ENCODE peak calls at places on chromosomes 12 and 14, in ten cellular contexts. H is EL, O is NCI-H1436 treated with DMSO at 0.1 percent for 48 hours, I is GM20000, X is iPS-NIHi11, Z is left cardiac atrium, R is NCI-H146, N is T-helper 2 cell, E is fibroblast of gingiva, W is NCI-H2107. Q is an unnamed sample.

GRCh38 chr12:92363295-92364146 is 217.9 kb upstream of the BTG1 start:
- DNase-seq in N (no peak), O (no peak), R (peak), X (no peak), H (peak), E (peak), Z (peak), I (peak), W (no peak), Q (peak)

GRCh38 chr14:91418387-91419043 is 895 bp upstream of the CCDC88C start:
- DNase-seq in H (peak), R (peak), E (peak), N (peak), Z (peak), I (peak), O (no peak), W (peak), X (peak), Q (peak)

GRCh38 chr14:69886843-69887242 is 7.6 kb downstream of the SMOC1 start:
- DNase-seq in E (peak), Z (no peak), W (no peak), X (no peak), N (no peak), R (no peak), I (no peak), O (no peak), H (no peak), Q (no peak)

GRCh38 chr14:103101964-103102688 is 7.6 kb downstream of the EXOC3L4 start:
- DNase-seq in N (no peak), Z (peak), X (peak), H (no peak), R (no peak), W (no peak), E (no peak), I (no peak), O (no peak), Q (peak)

GRCh38 chr12:19719650-19720049 is 280.4 kb downstream of the AEBP2 start:
- DNase-seq in O (no peak), W (no peak), N (no peak), X (no peak), E (no peak), H (no peak), R (no peak), I (no peak), Z (no peak), Q (no peak)

GRCh38 chr12:132908145-132909029 is 21.0 kb upstream of the CHFR start:
- DNase-seq in X (peak), Z (peak), I (peak), E (peak), H (peak), R (peak), N (peak), O (peak), W (peak), Q (peak)

GRCh38 chr12:112091563-112091962 is 17.0 kb downstream of the NAA25 start:
- DNase-seq in E (no peak), Z (no peak), H (no peak), I (no peak), X (no peak), R (no peak), O (no peak), N (no peak), W (no peak), Q (no peak)

GRCh38 chr14:61460853-61461611 is 139.7 kb downstream of the PRKCH start:
- DNase-seq in O (no peak), N (no peak), I (no peak), E (no peak), W (peak), X (no peak), Z (no peak), R (peak), H (no peak), Q (no peak)

GRCh38 chr12:109952873-109953272 is 43.3 kb downstream of the GIT2 start:
- DNase-seq in X (no peak), H (no peak), Z (no peak), W (no peak), R (no peak), O (no peak), I (no peak), N (no peak), E (no peak), Q (peak)

GRCh38 chr12:107564946-107565345 is 120.7 kb upstream of the PWP1 start:
- DNase-seq in Z (no peak), X (peak), I (no peak), N (no peak), E (no peak), R (peak), O (no peak), H (no peak), W (no peak), Q (no peak)

GRCh38 chr12:83802011-83802410 is 1110.6 kb downstream of the SLC6A15 start:
- DNase-seq in W (no peak), H (no peak), Z (no peak), X (no peak), E (no peak), I (no peak), N (no peak), O (no peak), R (no peak), Q (no peak)

GRCh38 chr14:97411938-97412612 is 614.9 kb downstream of the VRK1 start:
- DNase-seq in H (no peak), N (no peak), E (no peak), I (no peak), W (no peak), O (no peak), Z (no peak), R (no peak), X (peak), Q (no peak)

GRCh38 chr14:46574236-46574970 is 77.2 kb downstream of the RPL10L start:
- DNase-seq in I (no peak), H (no peak), Z (no peak), E (no peak), N (no peak), O (no peak), W (no peak), R (no peak), X (no peak), Q (no peak)

GRCh38 chr14:55448146-55448614 is 7.8 kb upstream of the TBPL2 start:
- DNase-seq in O (no peak), R (no peak), W (no peak), H (peak), I (no peak), Z (peak), N (no peak), E (peak), X (no peak), Q (no peak)

GRCh38 chr12:113906411-113907200 is 59.5 kb downstream of the RBM19 start:
- DNase-seq in W (no peak), Z (no peak), E (no peak), I (no peak), X (no peak), N (no peak), H (no peak), O (no peak), R (no peak), Q (no peak)

GRCh38 chr14:103916636-103917262 is 11.5 kb upstream of the TDRD9 start:
- DNase-seq in I (no peak), O (no peak), H (no peak), E (no peak), W (no peak), R (no peak), N (no peak), X (no peak), Z (no peak), Q (no peak)

GRCh38 chr12:51917041-51917590 is 9.8 kb downstream of the ACVRL1 start:
- DNase-seq in E (no peak), O (no peak), R (no peak), X (no peak), N (no peak), Z (no peak), W (no peak), I (no peak), H (no peak), Q (no peak)

GRCh38 chr12:111218499-111218898 is 150.4 kb downstream of the PHETA1 start:
- DNase-seq in I (no peak), W (no peak), H (no peak), R (no peak), N (no peak), O (no peak), E (no peak), Z (no peak), X (no peak), Q (no peak)

GRCh38 chr12:82682851-82683261 is 3.9 kb upstream of the TMTC2 start:
- DNase-seq in N (no peak), I (no peak), E (peak), R (no peak), H (no peak), Z (no peak), W (no peak), O (no peak), X (no peak), Q (no peak)

GRCh38 chr14:30221546-30221945 is 293.9 kb upstream of the PRKD1 start:
- DNase-seq in R (peak), X (no peak), E (peak), Z (no peak), O (no peak), W (no peak), I (no peak), H (no peak), N (no peak), Q (no peak)

GRCh38 chr12:50825372-50825838 is 17.3 kb upstream of the TMPRSS12 start:
- DNase-seq in I (peak), Z (no peak), E (peak), H (peak), X (peak), O (no peak), N (no peak), R (peak), W (peak), Q (no peak)

GRCh38 chr14:101029668-101030290 is 126.3 kb upstream of the RTL1 start:
- DNase-seq in W (no peak), Z (peak), O (no peak), N (no peak), X (no peak), R (no peak), I (no peak), E (no peak), H (no peak), Q (no peak)

GRCh38 chr12:124626841-124627502 is 59.6 kb upstream of the NCOR2 start:
- DNase-seq in R (no peak), I (no peak), O (no peak), N (no peak), H (no peak), E (peak), Z (peak), W (no peak), X (no peak), Q (peak)

GRCh38 chr14:60331201-60332045 is 82.4 kb downstream of the PPM1A start:
- DNase-seq in R (peak), O (peak), H (peak), W (peak), E (peak), X (peak), N (peak), Z (peak), I (peak), Q (peak)

GRCh38 chr14:68789798-68790655 is 2.8 kb downstream of the ZFP36L1 start:
- DNase-seq in X (no peak), N (no peak), Z (peak), O (no peak), R (no peak), E (peak), W (no peak), H (peak), I (no peak), Q (peak)

GRCh38 chr14:26332966-26333365 is 264.9 kb downstream of the NOVA1 start:
- DNase-seq in R (no peak), Z (no peak), N (no peak), I (no peak), E (no peak), W (no peak), H (no peak), X (no peak), O (no peak), Q (no peak)

GRCh38 chr12:109729837-109730200 is 16.2 kb downstream of the FAM222A start:
- DNase-seq in I (no peak), W (no peak), H (no peak), N (no peak), E (no peak), R (no peak), Z (peak), O (no peak), X (no peak), Q (peak)

GRCh38 chr12:27343255-27344000 is 10.8 kb downstream of the BMAL2 start:
- DNase-seq in R (no peak), E (peak), H (peak), N (no peak), I (no peak), Z (no peak), O (no peak), W (no peak), X (no peak), Q (no peak)

GRCh38 chr12:49057888-49058287 is 2.7 kb downstream of the KMT2D start:
- DNase-seq in W (no peak), Z (no peak), H (peak), N (no peak), X (no peak), I (no peak), O (no peak), E (no peak), R (no peak), Q (no peak)

GRCh38 chr12:1806301-1807106 is 13.9 kb upstream of the LRTM2 start:
- DNase-seq in W (no peak), I (no peak), X (no peak), O (no peak), Z (peak), N (no peak), R (no peak), H (no peak), E (peak), Q (peak)

GRCh38 chr14:85175556-85175955 is 354.4 kb upstream of the FLRT2 start:
- DNase-seq in O (no peak), Z (no peak), E (peak), W (no peak), X (no peak), R (no peak), N (no peak), H (peak), I (no peak), Q (no peak)

GRCh38 chr14:65251213-65251612 is 148.9 kb upstream of the MAX start:
- DNase-seq in R (no peak), N (no peak), H (peak), X (no peak), Z (no peak), I (no peak), E (peak), O (no peak), W (no peak), Q (no peak)

GRCh38 chr12:94304566-94305061 is 155.1 kb downstream of the CEP83 start:
- DNase-seq in H (peak), X (peak), R (no peak), E (peak), W (no peak), N (no peak), Z (no peak), O (no peak), I (no peak), Q (no peak)

GRCh38 chr12:46659844-46660243 is 166.0 kb downstream of the SLC38A4 start:
- DNase-seq in O (no peak), Z (no peak), R (no peak), X (no peak), H (no peak), N (no peak), E (no peak), I (no peak), W (no peak), Q (no peak)

GRCh38 chr12:54159140-54159539 is 29.6 kb downstream of the SMUG1 start:
- DNase-seq in R (peak), E (no peak), I (peak), Z (no peak), W (peak), O (peak), X (peak), N (no peak), H (no peak), Q (no peak)

GRCh38 chr14:59358774-59359173 is 106.4 kb downstream of the GPR135 start:
- DNase-seq in R (no peak), X (no peak), I (no peak), N (no peak), Z (no peak), O (no peak), W (no peak), H (no peak), E (no peak), Q (no peak)

GRCh38 chr12:96233168-96233567 is 39.0 kb downstream of the ELK3 start:
- DNase-seq in W (no peak), N (no peak), Z (no peak), X (no peak), H (no peak), R (no peak), I (no peak), E (peak), O (no peak), Q (no peak)

GRCh38 chr12:75724913-75725312 is 213.5 kb upstream of the KRR1 start:
- DNase-seq in O (no peak), N (no peak), W (no peak), E (peak), X (no peak), Z (no peak), H (peak), R (peak), I (no peak), Q (no peak)